ENCODE peak calls at places on chromosome 17, in nine cellular contexts. One of them, this sample, is unnamed.

GRCh38 chr17:36921131-36921851 is 16.0 kb upstream of the LHX1 start:
- DNase-seq in NCI-H524: peak
- DNase-seq in activated naive CD4-positive, alpha-beta T cell: no peak
- DNase-seq in Peyer's patch: no peak
- DNase-seq in NCI-H1092: no peak
- DNase-seq in stimulated activated CD8-positive, alpha-beta memory T cell treated with anti-CD3 and anti-CD28 coated beads, Interleukin-7, amount 100 ng/mL, for 24 hours: no peak
- DNase-seq in HFFc6: peak
- DNase-seq in dorsolateral prefrontal cortex: no peak
- DNase-seq in GM10248: no peak
- DNase-seq in this sample: no peak

GRCh38 chr17:4554441-4554996 is 665 bp downstream of the MYBBP1A start:
- DNase-seq in NCI-H524: no peak
- DNase-seq in activated naive CD4-positive, alpha-beta T cell: no peak
- DNase-seq in Peyer's patch: no peak
- DNase-seq in NCI-H1092: no peak
- DNase-seq in stimulated activated CD8-positive, alpha-beta memory T cell treated with anti-CD3 and anti-CD28 coated beads, Interleukin-7, amount 100 ng/mL, for 24 hours: no peak
- DNase-seq in HFFc6: no peak
- DNase-seq in dorsolateral prefrontal cortex: no peak
- DNase-seq in GM10248: no peak
- DNase-seq in this sample: no peak

GRCh38 chr17:77315551-77316190 is 174.9 kb downstream of the SEC14L1 start:
- DNase-seq in NCI-H524: no peak
- DNase-seq in activated naive CD4-positive, alpha-beta T cell: no peak
- DNase-seq in Peyer's patch: peak
- DNase-seq in NCI-H1092: no peak
- DNase-seq in stimulated activated CD8-positive, alpha-beta memory T cell treated with anti-CD3 and anti-CD28 coated beads, Interleukin-7, amount 100 ng/mL, for 24 hours: no peak
- DNase-seq in HFFc6: no peak
- DNase-seq in dorsolateral prefrontal cortex: peak
- DNase-seq in GM10248: no peak
- DNase-seq in this sample: no peak

GRCh38 chr17:47720754-47721533 is 12.1 kb upstream of the TBX21 start:
- DNase-seq in NCI-H524: no peak
- DNase-seq in activated naive CD4-positive, alpha-beta T cell: peak
- DNase-seq in Peyer's patch: peak
- DNase-seq in NCI-H1092: no peak
- DNase-seq in stimulated activated CD8-positive, alpha-beta memory T cell treated with anti-CD3 and anti-CD28 coated beads, Interleukin-7, amount 100 ng/mL, for 24 hours: peak
- DNase-seq in HFFc6: peak
- DNase-seq in dorsolateral prefrontal cortex: no peak
- DNase-seq in GM10248: peak
- DNase-seq in this sample: no peak

GRCh38 chr17:18859256-18859655 is 1.3 kb downstream of the PRPSAP2 start:
- DNase-seq in NCI-H524: peak
- DNase-seq in activated naive CD4-positive, alpha-beta T cell: no peak
- DNase-seq in Peyer's patch: no peak
- DNase-seq in NCI-H1092: no peak
- DNase-seq in stimulated activated CD8-positive, alpha-beta memory T cell treated with anti-CD3 and anti-CD28 coated beads, Interleukin-7, amount 100 ng/mL, for 24 hours: no peak
- DNase-seq in HFFc6: peak
- DNase-seq in dorsolateral prefrontal cortex: no peak
- DNase-seq in GM10248: no peak
- DNase-seq in this sample: no peak

GRCh38 chr17:41717408-41718286 is 5.5 kb downstream of the GAST start:
- DNase-seq in NCI-H524: no peak
- DNase-seq in activated naive CD4-positive, alpha-beta T cell: peak
- DNase-seq in Peyer's patch: no peak
- DNase-seq in NCI-H1092: no peak
- DNase-seq in stimulated activated CD8-positive, alpha-beta memory T cell treated with anti-CD3 and anti-CD28 coated beads, Interleukin-7, amount 100 ng/mL, for 24 hours: no peak
- DNase-seq in HFFc6: peak
- DNase-seq in dorsolateral prefrontal cortex: no peak
- DNase-seq in GM10248: no peak
- DNase-seq in this sample: no peak

GRCh38 chr17:81726004-81726403 is 13.9 kb downstream of the SLC25A10 start:
- DNase-seq in NCI-H524: no peak
- DNase-seq in activated naive CD4-positive, alpha-beta T cell: no peak
- DNase-seq in Peyer's patch: no peak
- DNase-seq in NCI-H1092: no peak
- DNase-seq in stimulated activated CD8-positive, alpha-beta memory T cell treated with anti-CD3 and anti-CD28 coated beads, Interleukin-7, amount 100 ng/mL, for 24 hours: no peak
- DNase-seq in HFFc6: no peak
- DNase-seq in dorsolateral prefrontal cortex: no peak
- DNase-seq in GM10248: no peak
- DNase-seq in this sample: no peak

GRCh38 chr17:45121055-45121454 is 11.3 kb downstream of the PLCD3 start:
- DNase-seq in NCI-H524: no peak
- DNase-seq in activated naive CD4-positive, alpha-beta T cell: no peak
- DNase-seq in Peyer's patch: no peak
- DNase-seq in NCI-H1092: no peak
- DNase-seq in stimulated activated CD8-positive, alpha-beta memory T cell treated with anti-CD3 and anti-CD28 coated beads, Interleukin-7, amount 100 ng/mL, for 24 hours: no peak
- DNase-seq in HFFc6: no peak
- DNase-seq in dorsolateral prefrontal cortex: no peak
- DNase-seq in GM10248: no peak
- DNase-seq in this sample: no peak

GRCh38 chr17:67608691-67609090 is 109.0 kb upstream of the NOL11 start:
- DNase-seq in NCI-H524: no peak
- DNase-seq in activated naive CD4-positive, alpha-beta T cell: no peak
- DNase-seq in Peyer's patch: no peak
- DNase-seq in NCI-H1092: no peak
- DNase-seq in stimulated activated CD8-positive, alpha-beta memory T cell treated with anti-CD3 and anti-CD28 coated beads, Interleukin-7, amount 100 ng/mL, for 24 hours: no peak
- DNase-seq in HFFc6: peak
- DNase-seq in dorsolateral prefrontal cortex: no peak
- DNase-seq in GM10248: no peak
- DNase-seq in this sample: peak

GRCh38 chr17:78822552-78822951 is 18.1 kb downstream of the USP36 start:
- DNase-seq in NCI-H524: no peak
- DNase-seq in activated naive CD4-positive, alpha-beta T cell: no peak
- DNase-seq in Peyer's patch: no peak
- DNase-seq in NCI-H1092: no peak
- DNase-seq in stimulated activated CD8-positive, alpha-beta memory T cell treated with anti-CD3 and anti-CD28 coated beads, Interleukin-7, amount 100 ng/mL, for 24 hours: no peak
- DNase-seq in HFFc6: peak
- DNase-seq in dorsolateral prefrontal cortex: peak
- DNase-seq in GM10248: no peak
- DNase-seq in this sample: peak

GRCh38 chr17:72590882-72591499 is 470.2 kb downstream of the SOX9 start:
- DNase-seq in NCI-H524: no peak
- DNase-seq in activated naive CD4-positive, alpha-beta T cell: no peak
- DNase-seq in Peyer's patch: no peak
- DNase-seq in NCI-H1092: no peak
- DNase-seq in stimulated activated CD8-positive, alpha-beta memory T cell treated with anti-CD3 and anti-CD28 coated beads, Interleukin-7, amount 100 ng/mL, for 24 hours: no peak
- DNase-seq in HFFc6: no peak
- DNase-seq in dorsolateral prefrontal cortex: no peak
- DNase-seq in GM10248: no peak
- DNase-seq in this sample: no peak

GRCh38 chr17:39699818-39700147 is at the start of gene ERBB2:
- DNase-seq in NCI-H524: no peak
- DNase-seq in activated naive CD4-positive, alpha-beta T cell: no peak
- DNase-seq in Peyer's patch: peak
- DNase-seq in NCI-H1092: no peak
- DNase-seq in stimulated activated CD8-positive, alpha-beta memory T cell treated with anti-CD3 and anti-CD28 coated beads, Interleukin-7, amount 100 ng/mL, for 24 hours: no peak
- DNase-seq in HFFc6: peak
- DNase-seq in dorsolateral prefrontal cortex: no peak
- DNase-seq in GM10248: no peak
- DNase-seq in this sample: peak

GRCh38 chr17:20009052-20009301 is 182 bp upstream of the SPECC1 start:
- DNase-seq in NCI-H524: no peak
- DNase-seq in activated naive CD4-positive, alpha-beta T cell: no peak
- DNase-seq in Peyer's patch: no peak
- DNase-seq in NCI-H1092: no peak
- DNase-seq in stimulated activated CD8-positive, alpha-beta memory T cell treated with anti-CD3 and anti-CD28 coated beads, Interleukin-7, amount 100 ng/mL, for 24 hours: no peak
- DNase-seq in HFFc6: peak
- DNase-seq in dorsolateral prefrontal cortex: no peak
- DNase-seq in GM10248: no peak
- DNase-seq in this sample: no peak

GRCh38 chr17:82380860-82381702 is 9.5 kb downstream of the UTS2R start:
- DNase-seq in NCI-H524: no peak
- DNase-seq in activated naive CD4-positive, alpha-beta T cell: no peak
- DNase-seq in Peyer's patch: no peak
- DNase-seq in NCI-H1092: no peak
- DNase-seq in stimulated activated CD8-positive, alpha-beta memory T cell treated with anti-CD3 and anti-CD28 coated beads, Interleukin-7, amount 100 ng/mL, for 24 hours: no peak
- DNase-seq in HFFc6: no peak
- DNase-seq in dorsolateral prefrontal cortex: no peak
- DNase-seq in GM10248: no peak
- DNase-seq in this sample: no peak

GRCh38 chr17:36942631-36943125 is 5.4 kb downstream of the LHX1 start:
- DNase-seq in NCI-H524: peak
- DNase-seq in activated naive CD4-positive, alpha-beta T cell: no peak
- DNase-seq in Peyer's patch: no peak
- DNase-seq in NCI-H1092: no peak
- DNase-seq in stimulated activated CD8-positive, alpha-beta memory T cell treated with anti-CD3 and anti-CD28 coated beads, Interleukin-7, amount 100 ng/mL, for 24 hours: no peak
- DNase-seq in HFFc6: no peak
- DNase-seq in dorsolateral prefrontal cortex: no peak
- DNase-seq in GM10248: peak
- DNase-seq in this sample: no peak

GRCh38 chr17:61150686-61151299 is 248.8 kb upstream of the TBX2 start:
- DNase-seq in NCI-H524: no peak
- DNase-seq in activated naive CD4-positive, alpha-beta T cell: no peak
- DNase-seq in Peyer's patch: no peak
- DNase-seq in NCI-H1092: no peak
- DNase-seq in stimulated activated CD8-positive, alpha-beta memory T cell treated with anti-CD3 and anti-CD28 coated beads, Interleukin-7, amount 100 ng/mL, for 24 hours: no peak
- DNase-seq in HFFc6: no peak
- DNase-seq in dorsolateral prefrontal cortex: no peak
- DNase-seq in GM10248: no peak
- DNase-seq in this sample: no peak

GRCh38 chr17:74780443-74781238 is 4.5 kb upstream of the NAT9 start:
- DNase-seq in NCI-H524: peak
- DNase-seq in activated naive CD4-positive, alpha-beta T cell: no peak
- DNase-seq in Peyer's patch: peak
- DNase-seq in NCI-H1092: no peak
- DNase-seq in stimulated activated CD8-positive, alpha-beta memory T cell treated with anti-CD3 and anti-CD28 coated beads, Interleukin-7, amount 100 ng/mL, for 24 hours: no peak
- DNase-seq in HFFc6: peak
- DNase-seq in dorsolateral prefrontal cortex: no peak
- DNase-seq in GM10248: no peak
- DNase-seq in this sample: no peak

GRCh38 chr17:73325527-73325842 is 13.7 kb upstream of the CDC42EP4 start:
- DNase-seq in NCI-H524: no peak
- DNase-seq in activated naive CD4-positive, alpha-beta T cell: no peak
- DNase-seq in Peyer's patch: no peak
- DNase-seq in NCI-H1092: no peak
- DNase-seq in stimulated activated CD8-positive, alpha-beta memory T cell treated with anti-CD3 and anti-CD28 coated beads, Interleukin-7, amount 100 ng/mL, for 24 hours: no peak
- DNase-seq in HFFc6: peak
- DNase-seq in dorsolateral prefrontal cortex: no peak
- DNase-seq in GM10248: no peak
- DNase-seq in this sample: no peak

GRCh38 chr17:64183815-64184397 is 54.0 kb upstream of the ERN1 start:
- DNase-seq in NCI-H524: peak
- DNase-seq in activated naive CD4-positive, alpha-beta T cell: no peak
- DNase-seq in Peyer's patch: no peak
- DNase-seq in NCI-H1092: no peak
- DNase-seq in stimulated activated CD8-positive, alpha-beta memory T cell treated with anti-CD3 and anti-CD28 coated beads, Interleukin-7, amount 100 ng/mL, for 24 hours: no peak
- DNase-seq in HFFc6: peak
- DNase-seq in dorsolateral prefrontal cortex: no peak
- DNase-seq in GM10248: no peak
- DNase-seq in this sample: peak

GRCh38 chr17:4837471-4838305 is 4.5 kb downstream of the MINK1 start:
- DNase-seq in NCI-H524: no peak
- DNase-seq in activated naive CD4-positive, alpha-beta T cell: no peak
- DNase-seq in Peyer's patch: no peak
- DNase-seq in NCI-H1092: no peak
- DNase-seq in stimulated activated CD8-positive, alpha-beta memory T cell treated with anti-CD3 and anti-CD28 coated beads, Interleukin-7, amount 100 ng/mL, for 24 hours: no peak
- DNase-seq in HFFc6: no peak
- DNase-seq in dorsolateral prefrontal cortex: no peak
- DNase-seq in GM10248: no peak
- DNase-seq in this sample: no peak

GRCh38 chr17:61208301-61209098 is 191.1 kb upstream of the TBX2 start:
- DNase-seq in NCI-H524: peak
- DNase-seq in activated naive CD4-positive, alpha-beta T cell: no peak
- DNase-seq in Peyer's patch: no peak
- DNase-seq in NCI-H1092: peak
- DNase-seq in stimulated activated CD8-positive, alpha-beta memory T cell treated with anti-CD3 and anti-CD28 coated beads, Interleukin-7, amount 100 ng/mL, for 24 hours: no peak
- DNase-seq in HFFc6: no peak
- DNase-seq in dorsolateral prefrontal cortex: no peak
- DNase-seq in GM10248: no peak
- DNase-seq in this sample: no peak

GRCh38 chr17:2158011-2158410 is 103.1 kb downstream of the HIC1 start:
- DNase-seq in NCI-H524: no peak
- DNase-seq in activated naive CD4-positive, alpha-beta T cell: no peak
- DNase-seq in Peyer's patch: no peak
- DNase-seq in NCI-H1092: no peak
- DNase-seq in stimulated activated CD8-positive, alpha-beta memory T cell treated with anti-CD3 and anti-CD28 coated beads, Interleukin-7, amount 100 ng/mL, for 24 hours: no peak
- DNase-seq in HFFc6: peak
- DNase-seq in dorsolateral prefrontal cortex: no peak
- DNase-seq in GM10248: no peak
- DNase-seq in this sample: peak

GRCh38 chr17:43456661-43457361 is 27.0 kb upstream of the DHX8 start:
- DNase-seq in NCI-H524: peak
- DNase-seq in activated naive CD4-positive, alpha-beta T cell: no peak
- DNase-seq in Peyer's patch: no peak
- DNase-seq in NCI-H1092: no peak
- DNase-seq in stimulated activated CD8-positive, alpha-beta memory T cell treated with anti-CD3 and anti-CD28 coated beads, Interleukin-7, amount 100 ng/mL, for 24 hours: no peak
- DNase-seq in HFFc6: no peak
- DNase-seq in dorsolateral prefrontal cortex: no peak
- DNase-seq in GM10248: no peak
- DNase-seq in this sample: no peak

GRCh38 chr17:33200587-33200986 is 92.5 kb downstream of the ASIC2 start:
- DNase-seq in NCI-H524: no peak
- DNase-seq in activated naive CD4-positive, alpha-beta T cell: no peak
- DNase-seq in Peyer's patch: no peak
- DNase-seq in NCI-H1092: no peak
- DNase-seq in stimulated activated CD8-positive, alpha-beta memory T cell treated with anti-CD3 and anti-CD28 coated beads, Interleukin-7, amount 100 ng/mL, for 24 hours: no peak
- DNase-seq in HFFc6: no peak
- DNase-seq in dorsolateral prefrontal cortex: no peak
- DNase-seq in GM10248: no peak
- DNase-seq in this sample: no peak

GRCh38 chr17:56452469-56452868 is 141.0 kb upstream of the NOG start:
- DNase-seq in NCI-H524: no peak
- DNase-seq in activated naive CD4-positive, alpha-beta T cell: no peak
- DNase-seq in Peyer's patch: no peak
- DNase-seq in NCI-H1092: no peak
- DNase-seq in stimulated activated CD8-positive, alpha-beta memory T cell treated with anti-CD3 and anti-CD28 coated beads, Interleukin-7, amount 100 ng/mL, for 24 hours: no peak
- DNase-seq in HFFc6: no peak
- DNase-seq in dorsolateral prefrontal cortex: no peak
- DNase-seq in GM10248: no peak
- DNase-seq in this sample: no peak

GRCh38 chr17:58329808-58330543 is 1.4 kb upstream of the TSPOAP1 start:
- DNase-seq in NCI-H524: no peak
- DNase-seq in activated naive CD4-positive, alpha-beta T cell: no peak
- DNase-seq in Peyer's patch: no peak
- DNase-seq in NCI-H1092: no peak
- DNase-seq in stimulated activated CD8-positive, alpha-beta memory T cell treated with anti-CD3 and anti-CD28 coated beads, Interleukin-7, amount 100 ng/mL, for 24 hours: no peak
- DNase-seq in HFFc6: no peak
- DNase-seq in dorsolateral prefrontal cortex: no peak
- DNase-seq in GM10248: no peak
- DNase-seq in this sample: no peak

GRCh38 chr17:44909681-44910144 is 5.6 kb downstream of the GFAP start:
- DNase-seq in NCI-H524: no peak
- DNase-seq in activated naive CD4-positive, alpha-beta T cell: no peak
- DNase-seq in Peyer's patch: no peak
- DNase-seq in NCI-H1092: no peak
- DNase-seq in stimulated activated CD8-positive, alpha-beta memory T cell treated with anti-CD3 and anti-CD28 coated beads, Interleukin-7, amount 100 ng/mL, for 24 hours: no peak
- DNase-seq in HFFc6: peak
- DNase-seq in dorsolateral prefrontal cortex: no peak
- DNase-seq in GM10248: no peak
- DNase-seq in this sample: peak

GRCh38 chr17:40850287-40850972 is 16.6 kb downstream of the KRT12 start:
- DNase-seq in NCI-H524: no peak
- DNase-seq in activated naive CD4-positive, alpha-beta T cell: no peak
- DNase-seq in Peyer's patch: no peak
- DNase-seq in NCI-H1092: no peak
- DNase-seq in stimulated activated CD8-positive, alpha-beta memory T cell treated with anti-CD3 and anti-CD28 coated beads, Interleukin-7, amount 100 ng/mL, for 24 hours: no peak
- DNase-seq in HFFc6: no peak
- DNase-seq in dorsolateral prefrontal cortex: no peak
- DNase-seq in GM10248: no peak
- DNase-seq in this sample: peak

GRCh38 chr17:30930495-30930894 is 8.8 kb downstream of the ADAP2 start:
- DNase-seq in NCI-H524: no peak
- DNase-seq in activated naive CD4-positive, alpha-beta T cell: no peak
- DNase-seq in Peyer's patch: no peak
- DNase-seq in NCI-H1092: no peak
- DNase-seq in stimulated activated CD8-positive, alpha-beta memory T cell treated with anti-CD3 and anti-CD28 coated beads, Interleukin-7, amount 100 ng/mL, for 24 hours: no peak
- DNase-seq in HFFc6: no peak
- DNase-seq in dorsolateral prefrontal cortex: no peak
- DNase-seq in GM10248: no peak
- DNase-seq in this sample: no peak

GRCh38 chr17:68700391-68700790 is 99.2 kb upstream of the FAM20A start:
- DNase-seq in NCI-H524: no peak
- DNase-seq in activated naive CD4-positive, alpha-beta T cell: no peak
- DNase-seq in Peyer's patch: no peak
- DNase-seq in NCI-H1092: no peak
- DNase-seq in stimulated activated CD8-positive, alpha-beta memory T cell treated with anti-CD3 and anti-CD28 coated beads, Interleukin-7, amount 100 ng/mL, for 24 hours: no peak
- DNase-seq in HFFc6: no peak
- DNase-seq in dorsolateral prefrontal cortex: no peak
- DNase-seq in GM10248: no peak
- DNase-seq in this sample: no peak

GRCh38 chr17:73187203-73187769 is 5.6 kb upstream of the COG1 start:
- DNase-seq in NCI-H524: peak
- DNase-seq in activated naive CD4-positive, alpha-beta T cell: no peak
- DNase-seq in Peyer's patch: no peak
- DNase-seq in NCI-H1092: no peak
- DNase-seq in stimulated activated CD8-positive, alpha-beta memory T cell treated with anti-CD3 and anti-CD28 coated beads, Interleukin-7, amount 100 ng/mL, for 24 hours: no peak
- DNase-seq in HFFc6: no peak
- DNase-seq in dorsolateral prefrontal cortex: no peak
- DNase-seq in GM10248: no peak
- DNase-seq in this sample: no peak

This sample was measured in HS-5.